ENCODE peak calls at places on chromosomes 12 and 14, in six cellular contexts. C, I, W, V, B and P are unnamed samples. For H3K4me1, the result is how much of the 10 kb centered on the place peaks cover.

GRCh38 chr12:21918456-21918855 is 22.8 kb downstream of the ABCC9 start:
- DNase-seq in B (no peak), C (no peak), V (no peak), W (no peak), I (no peak), P (no peak)

GRCh38 chr14:101476931-101477553 is 84.3 kb upstream of the DIO3 start:
- DNase-seq in B (peak), I (no peak), V (no peak), C (peak), W (peak), P (no peak)

GRCh38 chr14:31363331-31364073 is 56.8 kb downstream of the HEATR5A start:
- DNase-seq in W (no peak), B (no peak), I (no peak), V (no peak), C (no peak), P (no peak)

GRCh38 chr12:24901975-24902461 is 46.9 kb downstream of the BCAT1 start:
- DNase-seq in I (no peak), B (no peak), V (no peak), C (peak), W (no peak), P (no peak)

GRCh38 chr14:90815817-90816662 is at the start of gene TTC7B:
- DNase-seq in C (peak), I (no peak), W (no peak), B (no peak), V (no peak), P (peak)

GRCh38 chr14:20413785-20414117 is 450 bp upstream of the TEP1 start:
- DNase-seq in V (no peak), I (no peak), W (no peak), C (no peak), B (no peak), P (no peak)

GRCh38 chr14:70771781-70772212 is 37.5 kb downstream of the MAP3K9 start:
- DNase-seq in I (no peak), B (no peak), W (no peak), C (no peak), V (no peak), P (no peak)

GRCh38 chr12:74897425-74898211 is 312.0 kb downstream of the KCNC2 start:
- DNase-seq in V (no peak), I (no peak), C (no peak), W (no peak), B (no peak), P (no peak)

GRCh38 chr14:75981826-75982723 is at the start of gene TGFB3:
- DNase-seq in V (peak), B (peak), I (no peak), W (peak), C (peak), P (peak)

GRCh38 chr12:30853561-30854133 is 72.9 kb upstream of the TSPAN11 start:
- DNase-seq in B (peak), I (no peak), V (no peak), W (no peak), C (no peak), P (no peak)

GRCh38 chr12:71411635-71412034 is 28.0 kb upstream of the LGR5 start:
- DNase-seq in W (no peak), B (no peak), V (no peak), I (no peak), C (no peak), P (no peak)

GRCh38 chr14:78157855-78158436 is 12.2 kb upstream of the NRXN3 start:
- DNase-seq in I (no peak), B (no peak), C (no peak), W (no peak), V (no peak), P (peak)

GRCh38 chr12:386651-387050 is 2.5 kb downstream of the KDM5A start:
- DNase-seq in I (no peak), B (no peak), V (no peak), W (no peak), C (no peak), P (no peak)

GRCh38 chr12:98424726-98425401 is 90.5 kb upstream of the TMPO start:
- DNase-seq in W (no peak), C (peak), I (no peak), V (peak), B (peak), P (peak)

GRCh38 chr12:101855364-101855884 is 22.0 kb upstream of the DRAM1 start:
- DNase-seq in C (no peak), V (no peak), B (no peak), W (no peak), I (no peak), P (no peak)

GRCh38 chr14:59787045-59787674 is 83.4 kb downstream of the RTN1 start:
- DNase-seq in V (no peak), I (no peak), B (no peak), C (no peak), W (no peak), P (no peak)

GRCh38 chr12:128258866-128259555 is 8.0 kb upstream of the TMEM132C start:
- DNase-seq in W (no peak), I (no peak), V (no peak), B (no peak), C (no peak), P (no peak)

GRCh38 chr12:49110191-49111155 is at the start of gene LMBR1L:
- DNase-seq in C (peak), I (peak), B (peak), V (peak), W (peak), P (peak)

GRCh38 chr14:21526672-21527319 is 650 bp upstream of the SALL2 start:
- DNase-seq in B (no peak), C (no peak), V (no peak), I (no peak), W (no peak), P (no peak)

GRCh38 chr12:30391766-30392366 is 303.8 kb downstream of the IPO8 start:
- DNase-seq in C (no peak), V (no peak), I (no peak), W (no peak), B (no peak), P (no peak)

GRCh38 chr12:119649202-119649808 is 18.6 kb upstream of the PRKAB1 start:
- DNase-seq in B (no peak), I (no peak), V (no peak), W (no peak), C (no peak), P (no peak)

GRCh38 chr12:66441905-66442559 is 139.7 kb downstream of the HELB start:
- DNase-seq in B (no peak), I (no peak), V (no peak), C (no peak), W (no peak), P (no peak)

GRCh38 chr14:72948481-72949138 is 22.3 kb downstream of the DCAF4 start:
- DNase-seq in B (peak), I (no peak), W (peak), C (peak), V (peak), P (peak)

GRCh38 chr12:1800646-1801284 is 19.6 kb upstream of the LRTM2 start:
- DNase-seq in B (peak), W (peak), C (peak), V (peak), I (no peak), P (no peak)
- TF ChIP-seq CTCF in B (no peak), W (no peak), C (peak), V (peak), I (peak), P (no peak)

DNA sequence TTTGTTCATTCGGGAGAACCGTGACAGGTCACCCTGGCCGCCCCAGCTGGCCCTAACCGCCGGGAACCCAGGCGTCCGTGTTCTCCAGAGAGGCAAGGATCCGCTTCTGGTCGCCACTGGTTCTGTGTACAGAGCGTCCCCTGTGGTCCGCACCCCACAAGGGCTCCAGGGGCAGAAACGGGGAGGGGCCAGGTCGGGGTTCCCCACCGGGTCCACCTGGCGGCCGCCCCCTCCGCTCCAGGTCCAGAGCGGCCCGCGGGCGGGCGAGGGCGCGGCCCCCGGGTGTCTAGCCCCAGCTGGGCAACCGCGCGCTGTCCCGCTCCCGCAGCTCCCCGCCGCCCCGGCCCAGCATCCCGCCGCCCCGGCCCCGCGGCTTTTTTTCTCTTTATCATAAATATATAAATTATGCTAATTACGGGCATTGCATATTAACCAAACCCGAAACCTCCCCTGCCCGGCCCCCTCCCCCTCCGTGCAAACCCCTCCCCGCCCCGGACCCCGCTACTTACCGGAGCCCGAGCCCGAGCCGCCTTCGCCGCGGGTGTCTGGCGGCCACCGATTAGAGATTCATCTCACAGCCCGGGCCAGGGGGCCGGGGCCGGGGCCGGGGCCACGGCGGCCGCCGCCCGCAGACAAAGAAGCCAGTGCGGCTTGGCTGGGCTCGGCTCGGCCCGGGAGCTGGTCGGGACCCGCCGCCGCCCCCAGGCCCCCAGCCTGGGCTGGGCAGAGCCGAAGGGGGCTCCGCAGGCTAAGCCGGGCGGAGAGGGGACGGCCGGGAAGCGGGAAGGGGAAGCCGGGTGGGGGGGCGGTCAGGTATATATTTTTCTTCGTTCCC is 512 bp downstream of the POU6F1 start:
- DNase-seq in B (peak), C (peak), I (no peak), W (peak), V (peak), P (peak)
- H3K27ac ChIP-seq in B (peak), C (peak), I (peak), W (peak), V (peak), P (peak)

DNA sequence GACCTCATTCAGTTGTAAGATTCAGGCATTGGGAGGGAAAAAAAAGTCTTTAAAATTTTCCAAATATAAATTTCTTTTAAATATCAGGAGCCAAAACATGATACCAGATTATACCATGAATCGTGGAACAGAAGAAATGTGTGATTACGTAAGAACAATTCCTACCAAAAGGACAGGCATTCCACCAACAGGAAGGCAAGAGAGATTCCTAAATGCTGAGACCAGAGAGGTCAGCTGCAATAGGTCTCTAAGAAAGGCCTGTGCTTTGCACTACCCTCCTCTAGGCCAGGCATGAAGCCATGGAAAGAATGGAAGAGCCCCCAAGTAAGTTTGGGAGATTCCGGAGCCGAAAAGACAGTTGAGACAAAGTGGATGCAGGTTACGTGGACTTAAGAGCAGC is 83.7 kb downstream of the PTGER2 start:
- DNase-seq in B (no peak), C (no peak), I (no peak), W (no peak), V (no peak), P (no peak)
- H3K4me1 ChIP-seq in B (under half), C (under half), I (under half), W (under half), V (under half), P (under half)

GRCh38 chr14:54572316-54572715 is 5.4 kb downstream of the SAMD4A start:
- DNase-seq in C (no peak), B (no peak), V (no peak), W (no peak), I (no peak), P (no peak)
- TF ChIP-seq CTCF in C (peak), B (peak), V (peak), W (no peak), I (peak), P (no peak)

DNA sequence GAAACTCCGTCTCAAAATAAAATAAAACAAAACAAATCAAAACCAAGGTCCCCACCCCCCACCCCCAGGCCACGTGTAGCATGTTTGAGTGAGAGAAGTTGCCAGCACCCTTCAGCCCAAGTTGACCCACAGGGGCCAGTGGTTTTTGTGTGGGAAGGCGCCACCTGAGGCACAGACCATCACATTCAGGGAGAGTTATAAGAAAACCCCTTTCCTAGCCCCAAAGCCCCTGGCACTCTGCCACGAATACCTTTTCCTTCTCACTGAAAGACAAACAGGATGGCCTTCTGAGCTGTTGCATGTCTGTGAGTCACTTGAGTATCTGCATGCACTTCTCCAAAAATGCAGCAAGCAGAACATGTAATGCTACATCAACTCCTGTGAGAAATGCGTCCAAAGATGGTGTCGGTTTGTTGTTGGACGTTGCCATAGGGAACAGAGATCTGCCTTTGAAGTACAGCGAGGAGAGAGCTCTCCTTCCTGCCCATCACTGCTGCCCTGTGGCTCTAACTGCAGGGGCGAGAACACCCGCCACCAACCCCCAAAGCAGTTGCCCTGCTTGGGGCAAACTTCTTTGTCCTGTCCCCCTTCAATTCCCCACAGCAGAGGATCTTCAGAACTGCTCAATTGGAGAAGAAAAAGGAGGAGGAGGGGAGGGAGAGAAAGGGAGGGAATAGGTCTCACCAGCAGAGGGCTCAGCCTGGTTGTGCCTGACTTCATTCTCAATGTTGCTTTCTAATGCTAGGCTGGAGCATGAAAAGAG is 2.7 kb upstream of the TRAF3 start:
- DNase-seq in I (no peak), W (no peak), V (no peak), C (no peak), B (no peak), P (no peak)
- H3K27ac ChIP-seq in I (peak), W (peak), V (no peak), C (peak), B (peak), P (no peak)

DNA sequence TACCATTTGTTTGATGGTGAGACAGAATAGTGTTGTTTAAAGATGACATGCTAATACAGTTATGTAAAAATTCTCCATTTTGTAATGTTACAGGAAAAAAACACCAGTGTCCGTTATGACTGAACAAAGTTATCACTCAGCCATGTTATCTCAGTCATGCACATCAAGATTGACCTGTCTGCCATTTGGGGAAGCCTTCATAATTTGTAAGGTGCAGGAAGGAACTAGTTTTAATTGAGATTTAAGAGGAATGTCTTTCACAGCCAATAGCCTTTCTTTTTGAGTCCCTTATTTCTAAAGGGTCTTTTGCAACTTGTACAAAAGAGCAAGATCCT is 432.2 kb downstream of the RAD51B start:
- DNase-seq in B (no peak), C (no peak), I (no peak), W (no peak), V (no peak), P (no peak)
- H3K4me1 ChIP-seq in B (under half), C (half or more), I (half or more), W (under half), V (half or more), P (half or more)